ENCODE peak calls at places on chromosomes 2 and 18, in eight cellular contexts. One of them, this sample, is unnamed.

GRCh38 chr2:103435010-103435409 is 673.2 kb downstream of the TMEM182 start:
- DNase-seq in kidney tubule cell: peak
- DNase-seq in activated CD4-positive, alpha-beta T cell treated with anti-CD3 and anti-CD28 coated beads, Interleukin-2, amount 50 U/mL, for 1 hour: no peak
- DNase-seq in T-helper 2 cell: no peak
- DNase-seq in mesothelial cell of epicardium: no peak
- DNase-seq in CD8-positive, alpha-beta memory T cell: no peak
- DNase-seq in HT1080: peak
- DNase-seq in activated CD8-positive, alpha-beta memory T cell treated with anti-CD3 and anti-CD28 coated beads for 24 hours: no peak
- DNase-seq in this sample: no peak

GRCh38 chr2:71452565-71452964 is 796 bp upstream of the DYSF start:
- DNase-seq in kidney tubule cell: peak
- DNase-seq in activated CD4-positive, alpha-beta T cell treated with anti-CD3 and anti-CD28 coated beads, Interleukin-2, amount 50 U/mL, for 1 hour: no peak
- DNase-seq in T-helper 2 cell: peak
- DNase-seq in mesothelial cell of epicardium: no peak
- DNase-seq in CD8-positive, alpha-beta memory T cell: no peak
- DNase-seq in HT1080: peak
- DNase-seq in activated CD8-positive, alpha-beta memory T cell treated with anti-CD3 and anti-CD28 coated beads for 24 hours: no peak
- DNase-seq in this sample: peak

GRCh38 chr2:101827246-101827645 is 129.7 kb downstream of the MAP4K4 start:
- DNase-seq in kidney tubule cell: peak
- DNase-seq in activated CD4-positive, alpha-beta T cell treated with anti-CD3 and anti-CD28 coated beads, Interleukin-2, amount 50 U/mL, for 1 hour: no peak
- DNase-seq in T-helper 2 cell: no peak
- DNase-seq in mesothelial cell of epicardium: no peak
- DNase-seq in CD8-positive, alpha-beta memory T cell: no peak
- DNase-seq in HT1080: peak
- DNase-seq in activated CD8-positive, alpha-beta memory T cell treated with anti-CD3 and anti-CD28 coated beads for 24 hours: no peak
- DNase-seq in this sample: peak

GRCh38 chr2:160278101-160278888 is 78.2 kb upstream of the ITGB6 start:
- DNase-seq in kidney tubule cell: no peak
- DNase-seq in activated CD4-positive, alpha-beta T cell treated with anti-CD3 and anti-CD28 coated beads, Interleukin-2, amount 50 U/mL, for 1 hour: no peak
- DNase-seq in T-helper 2 cell: no peak
- DNase-seq in mesothelial cell of epicardium: no peak
- DNase-seq in CD8-positive, alpha-beta memory T cell: no peak
- DNase-seq in HT1080: no peak
- DNase-seq in activated CD8-positive, alpha-beta memory T cell treated with anti-CD3 and anti-CD28 coated beads for 24 hours: no peak
- DNase-seq in this sample: no peak

GRCh38 chr2:209426432-209426831 is 2.6 kb downstream of the MAP2 start:
- DNase-seq in kidney tubule cell: peak
- DNase-seq in activated CD4-positive, alpha-beta T cell treated with anti-CD3 and anti-CD28 coated beads, Interleukin-2, amount 50 U/mL, for 1 hour: no peak
- DNase-seq in T-helper 2 cell: no peak
- DNase-seq in mesothelial cell of epicardium: no peak
- DNase-seq in CD8-positive, alpha-beta memory T cell: no peak
- DNase-seq in HT1080: no peak
- DNase-seq in activated CD8-positive, alpha-beta memory T cell treated with anti-CD3 and anti-CD28 coated beads for 24 hours: no peak
- DNase-seq in this sample: peak

GRCh38 chr2:239590276-239590675 is 189.5 kb upstream of the HDAC4 start:
- DNase-seq in kidney tubule cell: no peak
- DNase-seq in activated CD4-positive, alpha-beta T cell treated with anti-CD3 and anti-CD28 coated beads, Interleukin-2, amount 50 U/mL, for 1 hour: no peak
- DNase-seq in T-helper 2 cell: no peak
- DNase-seq in mesothelial cell of epicardium: no peak
- DNase-seq in CD8-positive, alpha-beta memory T cell: no peak
- DNase-seq in HT1080: no peak
- DNase-seq in activated CD8-positive, alpha-beta memory T cell treated with anti-CD3 and anti-CD28 coated beads for 24 hours: no peak
- DNase-seq in this sample: no peak

GRCh38 chr2:235493402-235493774 is 455 bp upstream of the AGAP1 start:
- DNase-seq in kidney tubule cell: no peak
- DNase-seq in activated CD4-positive, alpha-beta T cell treated with anti-CD3 and anti-CD28 coated beads, Interleukin-2, amount 50 U/mL, for 1 hour: no peak
- DNase-seq in T-helper 2 cell: no peak
- DNase-seq in mesothelial cell of epicardium: no peak
- DNase-seq in CD8-positive, alpha-beta memory T cell: no peak
- DNase-seq in HT1080: no peak
- DNase-seq in activated CD8-positive, alpha-beta memory T cell treated with anti-CD3 and anti-CD28 coated beads for 24 hours: no peak
- DNase-seq in this sample: peak

GRCh38 chr2:220191031-220191430 is 563.6 kb downstream of the SLC4A3 start:
- DNase-seq in kidney tubule cell: peak
- DNase-seq in activated CD4-positive, alpha-beta T cell treated with anti-CD3 and anti-CD28 coated beads, Interleukin-2, amount 50 U/mL, for 1 hour: no peak
- DNase-seq in T-helper 2 cell: no peak
- DNase-seq in mesothelial cell of epicardium: no peak
- DNase-seq in CD8-positive, alpha-beta memory T cell: no peak
- DNase-seq in HT1080: no peak
- DNase-seq in activated CD8-positive, alpha-beta memory T cell treated with anti-CD3 and anti-CD28 coated beads for 24 hours: no peak
- DNase-seq in this sample: peak

GRCh38 chr2:171072164-171072563 is 88.5 kb downstream of the TLK1 start:
- DNase-seq in kidney tubule cell: no peak
- DNase-seq in activated CD4-positive, alpha-beta T cell treated with anti-CD3 and anti-CD28 coated beads, Interleukin-2, amount 50 U/mL, for 1 hour: no peak
- DNase-seq in T-helper 2 cell: no peak
- DNase-seq in mesothelial cell of epicardium: no peak
- DNase-seq in CD8-positive, alpha-beta memory T cell: no peak
- DNase-seq in HT1080: no peak
- DNase-seq in activated CD8-positive, alpha-beta memory T cell treated with anti-CD3 and anti-CD28 coated beads for 24 hours: no peak
- DNase-seq in this sample: no peak

GRCh38 chr2:69011611-69012157 is 1.3 kb upstream of the ANTXR1 start:
- DNase-seq in kidney tubule cell: peak
- DNase-seq in activated CD4-positive, alpha-beta T cell treated with anti-CD3 and anti-CD28 coated beads, Interleukin-2, amount 50 U/mL, for 1 hour: no peak
- DNase-seq in T-helper 2 cell: no peak
- DNase-seq in mesothelial cell of epicardium: no peak
- DNase-seq in CD8-positive, alpha-beta memory T cell: no peak
- DNase-seq in HT1080: peak
- DNase-seq in activated CD8-positive, alpha-beta memory T cell treated with anti-CD3 and anti-CD28 coated beads for 24 hours: no peak
- DNase-seq in this sample: no peak

GRCh38 chr2:61770746-61771145 is 83.1 kb downstream of the FAM161A start:
- DNase-seq in kidney tubule cell: peak
- DNase-seq in activated CD4-positive, alpha-beta T cell treated with anti-CD3 and anti-CD28 coated beads, Interleukin-2, amount 50 U/mL, for 1 hour: no peak
- DNase-seq in T-helper 2 cell: no peak
- DNase-seq in mesothelial cell of epicardium: no peak
- DNase-seq in CD8-positive, alpha-beta memory T cell: no peak
- DNase-seq in HT1080: peak
- DNase-seq in activated CD8-positive, alpha-beta memory T cell treated with anti-CD3 and anti-CD28 coated beads for 24 hours: no peak
- DNase-seq in this sample: peak

GRCh38 chr2:120798569-120799215 is 63.0 kb downstream of the GLI2 start:
- DNase-seq in kidney tubule cell: no peak
- DNase-seq in activated CD4-positive, alpha-beta T cell treated with anti-CD3 and anti-CD28 coated beads, Interleukin-2, amount 50 U/mL, for 1 hour: no peak
- DNase-seq in T-helper 2 cell: no peak
- DNase-seq in mesothelial cell of epicardium: no peak
- DNase-seq in CD8-positive, alpha-beta memory T cell: no peak
- DNase-seq in HT1080: no peak
- DNase-seq in activated CD8-positive, alpha-beta memory T cell treated with anti-CD3 and anti-CD28 coated beads for 24 hours: no peak
- DNase-seq in this sample: no peak

GRCh38 chr2:99880148-99880983 is 262.0 kb downstream of the AFF3 start:
- DNase-seq in kidney tubule cell: peak
- DNase-seq in activated CD4-positive, alpha-beta T cell treated with anti-CD3 and anti-CD28 coated beads, Interleukin-2, amount 50 U/mL, for 1 hour: no peak
- DNase-seq in T-helper 2 cell: no peak
- DNase-seq in mesothelial cell of epicardium: no peak
- DNase-seq in CD8-positive, alpha-beta memory T cell: no peak
- DNase-seq in HT1080: peak
- DNase-seq in activated CD8-positive, alpha-beta memory T cell treated with anti-CD3 and anti-CD28 coated beads for 24 hours: no peak
- DNase-seq in this sample: peak

GRCh38 chr18:5669585-5669984 is 125.8 kb upstream of the EPB41L3 start:
- DNase-seq in kidney tubule cell: no peak
- DNase-seq in activated CD4-positive, alpha-beta T cell treated with anti-CD3 and anti-CD28 coated beads, Interleukin-2, amount 50 U/mL, for 1 hour: no peak
- DNase-seq in T-helper 2 cell: no peak
- DNase-seq in mesothelial cell of epicardium: no peak
- DNase-seq in CD8-positive, alpha-beta memory T cell: no peak
- DNase-seq in HT1080: no peak
- DNase-seq in activated CD8-positive, alpha-beta memory T cell treated with anti-CD3 and anti-CD28 coated beads for 24 hours: no peak
- DNase-seq in this sample: no peak

GRCh38 chr2:63981702-63982103 is 37.5 kb downstream of the VPS54 start:
- DNase-seq in kidney tubule cell: no peak
- DNase-seq in activated CD4-positive, alpha-beta T cell treated with anti-CD3 and anti-CD28 coated beads, Interleukin-2, amount 50 U/mL, for 1 hour: no peak
- DNase-seq in T-helper 2 cell: no peak
- DNase-seq in mesothelial cell of epicardium: no peak
- DNase-seq in CD8-positive, alpha-beta memory T cell: no peak
- DNase-seq in HT1080: no peak
- DNase-seq in activated CD8-positive, alpha-beta memory T cell treated with anti-CD3 and anti-CD28 coated beads for 24 hours: no peak
- DNase-seq in this sample: no peak

GRCh38 chr2:11744631-11745394 is 1.6 kb upstream of the LPIN1 start:
- DNase-seq in kidney tubule cell: peak
- DNase-seq in activated CD4-positive, alpha-beta T cell treated with anti-CD3 and anti-CD28 coated beads, Interleukin-2, amount 50 U/mL, for 1 hour: no peak
- DNase-seq in T-helper 2 cell: peak
- DNase-seq in mesothelial cell of epicardium: no peak
- DNase-seq in CD8-positive, alpha-beta memory T cell: no peak
- DNase-seq in HT1080: peak
- DNase-seq in activated CD8-positive, alpha-beta memory T cell treated with anti-CD3 and anti-CD28 coated beads for 24 hours: no peak
- DNase-seq in this sample: peak

GRCh38 chr2:40401896-40402295 is 50.0 kb downstream of the SLC8A1 start:
- DNase-seq in kidney tubule cell: peak
- DNase-seq in activated CD4-positive, alpha-beta T cell treated with anti-CD3 and anti-CD28 coated beads, Interleukin-2, amount 50 U/mL, for 1 hour: no peak
- DNase-seq in T-helper 2 cell: peak
- DNase-seq in mesothelial cell of epicardium: no peak
- DNase-seq in CD8-positive, alpha-beta memory T cell: no peak
- DNase-seq in HT1080: peak
- DNase-seq in activated CD8-positive, alpha-beta memory T cell treated with anti-CD3 and anti-CD28 coated beads for 24 hours: no peak
- DNase-seq in this sample: peak

GRCh38 chr18:6057604-6058003 is 162.3 kb upstream of the TMEM200C start:
- DNase-seq in kidney tubule cell: peak
- DNase-seq in activated CD4-positive, alpha-beta T cell treated with anti-CD3 and anti-CD28 coated beads, Interleukin-2, amount 50 U/mL, for 1 hour: no peak
- DNase-seq in T-helper 2 cell: no peak
- DNase-seq in mesothelial cell of epicardium: no peak
- DNase-seq in CD8-positive, alpha-beta memory T cell: no peak
- DNase-seq in HT1080: no peak
- DNase-seq in activated CD8-positive, alpha-beta memory T cell treated with anti-CD3 and anti-CD28 coated beads for 24 hours: no peak
- DNase-seq in this sample: peak

GRCh38 chr18:70132999-70133398 is 72.5 kb downstream of the RTTN start:
- DNase-seq in kidney tubule cell: peak
- DNase-seq in activated CD4-positive, alpha-beta T cell treated with anti-CD3 and anti-CD28 coated beads, Interleukin-2, amount 50 U/mL, for 1 hour: no peak
- DNase-seq in T-helper 2 cell: no peak
- DNase-seq in mesothelial cell of epicardium: no peak
- DNase-seq in CD8-positive, alpha-beta memory T cell: no peak
- DNase-seq in HT1080: peak
- DNase-seq in activated CD8-positive, alpha-beta memory T cell treated with anti-CD3 and anti-CD28 coated beads for 24 hours: no peak
- DNase-seq in this sample: peak

GRCh38 chr2:45496869-45497268 is 114.2 kb downstream of the SRBD1 start:
- DNase-seq in kidney tubule cell: no peak
- DNase-seq in activated CD4-positive, alpha-beta T cell treated with anti-CD3 and anti-CD28 coated beads, Interleukin-2, amount 50 U/mL, for 1 hour: no peak
- DNase-seq in T-helper 2 cell: peak
- DNase-seq in mesothelial cell of epicardium: no peak
- DNase-seq in CD8-positive, alpha-beta memory T cell: no peak
- DNase-seq in HT1080: no peak
- DNase-seq in activated CD8-positive, alpha-beta memory T cell treated with anti-CD3 and anti-CD28 coated beads for 24 hours: no peak
- DNase-seq in this sample: no peak

GRCh38 chr2:191316246-191316645 is 71.0 kb downstream of the MYO1B start:
- DNase-seq in kidney tubule cell: peak
- DNase-seq in activated CD4-positive, alpha-beta T cell treated with anti-CD3 and anti-CD28 coated beads, Interleukin-2, amount 50 U/mL, for 1 hour: no peak
- DNase-seq in T-helper 2 cell: no peak
- DNase-seq in mesothelial cell of epicardium: no peak
- DNase-seq in CD8-positive, alpha-beta memory T cell: no peak
- DNase-seq in HT1080: no peak
- DNase-seq in activated CD8-positive, alpha-beta memory T cell treated with anti-CD3 and anti-CD28 coated beads for 24 hours: no peak
- DNase-seq in this sample: no peak

This sample was measured in NCI-H226.